ENCODE peak calls at places on chromosome 1, in nine cellular contexts. O is activated T-helper 1 cell treated with Interleukin-2 at 50 U/mL for 16 hours; I is heart right ventricle; Y is cerebellar cortex; K is activated CD4-positive, alpha-beta T cell treated with anti-CD3 and anti-CD28 coated beads for 48 hours; H is glutamatergic neuron; P is fibroblast of pulmonary artery; B is GM12878; A is psoas muscle. Z is an unnamed sample.

GRCh38 chr1:70048336-70048735 is 157.0 kb downstream of the LRRC40 start:
- DNase-seq in Y (no peak), I (no peak), P (peak; percentile 8), O (no peak), K (no peak), B (no peak), A (no peak), H (no peak), Z (no peak)

GRCh38 chr1:197910120-197911110 is 6.8 kb upstream of the LHX9 start:
- DNase-seq in H (no peak), O (no peak), B (no peak), Y (no peak), P (no peak), I (no peak), K (no peak), A (no peak), Z (no peak)

GRCh38 chr1:33382651-33383415 is 48.1 kb downstream of the PHC2 start:
- DNase-seq in P (no peak), I (no peak), A (no peak), Y (no peak), O (no peak), B (no peak), K (no peak), H (no peak), Z (no peak)

GRCh38 chr1:116067564-116067887 is 43.7 kb upstream of the MAB21L3 start:
- DNase-seq in K (no peak), P (peak; percentile 65), A (peak; percentile 50), I (peak; percentile 14), H (no peak), O (no peak), Y (no peak), B (no peak), Z (peak; percentile 17)

GRCh38 chr1:192635939-192636338 is at the start of gene RGS13:
- DNase-seq in I (no peak), K (no peak), H (no peak), A (no peak), Y (no peak), O (no peak), B (no peak), P (no peak), Z (no peak)

GRCh38 chr1:192303029-192303428 is 13.8 kb upstream of the RGS21 start:
- DNase-seq in B (no peak), O (no peak), I (no peak), P (peak; percentile 16), A (no peak), K (no peak), Y (no peak), H (no peak), Z (no peak)

GRCh38 chr1:87927391-87928073 is 598.9 kb downstream of the LMO4 start:
- DNase-seq in I (no peak), K (no peak), O (no peak), Y (no peak), A (no peak), H (no peak), B (no peak), P (no peak), Z (no peak)

GRCh38 chr1:109249654-109250401 is 489 bp downstream of the CELSR2 start:
- DNase-seq in A (peak; percentile 56), B (no peak), O (no peak), K (no peak), P (no peak), H (peak; percentile 55), Y (no peak), I (no peak), Z (no peak)

GRCh38 chr1:212588137-212588510 is 20.4 kb upstream of the ATF3 start:
- DNase-seq in K (no peak), H (no peak), O (no peak), A (no peak), B (no peak), P (no peak), I (no peak), Y (no peak), Z (no peak)

GRCh38 chr1:62946516-62946915 is 162.6 kb downstream of the ATG4C start:
- DNase-seq in H (no peak), I (no peak), P (no peak), K (no peak), O (no peak), Y (no peak), B (no peak), A (no peak), Z (no peak)

GRCh38 chr1:246219508-246220030 is 287.5 kb downstream of the SMYD3 start:
- DNase-seq in Y (no peak), B (no peak), I (no peak), H (peak; percentile 64), O (no peak), P (no peak), A (no peak), K (no peak), Z (no peak)

GRCh38 chr1:204426035-204426436 is 14.4 kb upstream of the PPP1R15B start:
- DNase-seq in H (no peak), P (peak; percentile 55), O (no peak), I (no peak), A (no peak), K (no peak), B (no peak), Y (no peak), Z (no peak)

GRCh38 chr1:205917466-205918248 is 25.6 kb downstream of the SLC26A9 start:
- DNase-seq in P (no peak), H (no peak), A (no peak), O (no peak), B (no peak), I (no peak), K (no peak), Y (peak; percentile 46), Z (no peak)

GRCh38 chr1:225462429-225462713 is 34.5 kb upstream of the LBR start:
- DNase-seq in Y (no peak), I (no peak), O (no peak), H (no peak), P (no peak), A (peak; percentile 36), K (no peak), B (no peak), Z (no peak)

GRCh38 chr1:52751589-52752306 is 25.5 kb downstream of the ZYG11B start:
- DNase-seq in I (no peak), H (no peak), O (no peak), A (no peak), Y (no peak), P (peak; percentile 81), K (no peak), B (no peak), Z (no peak)

GRCh38 chr1:168958562-168959289 is 147.8 kb upstream of the ATP1B1 start:
- DNase-seq in B (no peak), I (no peak), P (peak; percentile 50), K (no peak), A (no peak), O (no peak), Y (no peak), H (no peak), Z (no peak)

GRCh38 chr1:238487931-238488330 is 597.2 kb upstream of the ZP4 start:
- DNase-seq in O (no peak), K (no peak), P (no peak), A (no peak), B (no peak), Y (no peak), H (no peak), I (no peak), Z (no peak)

GRCh38 chr1:241612533-241613505 is 27.4 kb downstream of the CHML start:
- DNase-seq in A (no peak), H (no peak), O (no peak), Y (no peak), B (no peak), I (no peak), P (peak; percentile 90), K (no peak), Z (peak; percentile 74)

GRCh38 chr1:25985171-25985570 is 12.7 kb downstream of the PAFAH2 start:
- DNase-seq in A (no peak), H (no peak), Y (no peak), I (no peak), P (no peak), O (no peak), K (no peak), B (no peak), Z (no peak)

GRCh38 chr1:172964864-172965263 is 85.9 kb downstream of the TNFSF18 start:
- DNase-seq in O (no peak), P (no peak), Y (no peak), B (no peak), I (no peak), K (no peak), A (no peak), H (no peak), Z (no peak)

GRCh38 chr1:28537457-28538199 is 15.3 kb upstream of the TRNAU1AP start:
- DNase-seq in O (no peak), H (no peak), I (no peak), A (no peak), Y (no peak), B (no peak), K (no peak), P (no peak), Z (no peak)

GRCh38 chr1:160171978-160172377 is 18.4 kb upstream of the CASQ1 start:
- DNase-seq in O (no peak), I (no peak), Y (no peak), H (no peak), K (no peak), P (no peak), A (no peak), B (no peak), Z (no peak)

GRCh38 chr1:20154306-20154831 is 15.2 kb downstream of the PLA2G2F start:
- DNase-seq in I (no peak), O (no peak), B (no peak), Y (no peak), K (no peak), P (no peak), A (no peak), H (peak; percentile 14), Z (no peak)

GRCh38 chr1:245310605-245311531 is 156.1 kb downstream of the KIF26B start:
- DNase-seq in A (no peak), H (peak; percentile 44), K (no peak), I (no peak), Y (no peak), O (no peak), P (peak; percentile 63), B (peak; percentile 12), Z (no peak)

GRCh38 chr1:206808615-206809014 is 36.3 kb upstream of the IL10 start:
- DNase-seq in H (no peak), K (peak; percentile 53), B (no peak), P (peak; percentile 73), I (no peak), O (no peak), A (no peak), Y (peak; percentile 35), Z (no peak)

GRCh38 chr1:25624155-25624554 is 7.6 kb downstream of the MAN1C1 start:
- DNase-seq in H (no peak), B (no peak), K (peak; percentile 34), P (no peak), I (no peak), O (no peak), Y (no peak), A (no peak), Z (no peak)

GRCh38 chr1:111565079-111565478 is 54.5 kb upstream of the RAP1A start:
- DNase-seq in A (no peak), H (no peak), I (no peak), O (no peak), P (peak; percentile 94), B (no peak), K (no peak), Y (no peak), Z (no peak)

GRCh38 chr1:59057211-59057694 is 239.6 kb upstream of the FGGY start:
- DNase-seq in P (peak; percentile 99), A (peak; percentile 89), K (no peak), B (no peak), Y (no peak), H (peak; percentile 27), O (no peak), I (peak; percentile 80), Z (peak; percentile 78)

GRCh38 chr1:59427155-59427554 is 130.3 kb downstream of the FGGY start:
- DNase-seq in H (no peak), A (peak; percentile 90), Y (peak; percentile 58), K (no peak), P (no peak), O (no peak), B (no peak), I (no peak), Z (peak; percentile 87)

GRCh38 chr1:205565799-205566198 is 61.3 kb downstream of the CDK18 start:
- DNase-seq in H (no peak), I (no peak), Y (no peak), O (no peak), P (no peak), A (no peak), K (no peak), B (no peak), Z (no peak)

GRCh38 chr1:143611159-143611558 is 360.6 kb downstream of the FAM72C start:
- DNase-seq in A (no peak), H (peak; percentile 15), I (no peak), B (no peak), Y (peak; percentile 11), O (no peak), K (peak; percentile 11), P (peak; percentile 1), Z (no peak)

Z was measured in H4.